ENCODE peak calls at places on chromosomes 16 and 17, in six cellular contexts. One of them, this sample, is unnamed.

GRCh38 chr16:57592591-57593003 is 35.8 kb upstream of the ADGRG1 start:
- DNase-seq in AG08396: no peak
- DNase-seq in adrenal gland: no peak
- DNase-seq in activated naive CD4-positive, alpha-beta T cell: peak
- DNase-seq in small intestine: peak
- DNase-seq in mesendoderm: no peak
- DNase-seq in this sample: no peak

GRCh38 chr17:10633738-10634379 is 23.2 kb downstream of the MYH3 start:
- DNase-seq in small intestine: no peak
- DNase-seq in mesendoderm: no peak
- DNase-seq in adrenal gland: no peak
- DNase-seq in AG08396: no peak
- DNase-seq in activated naive CD4-positive, alpha-beta T cell: no peak
- DNase-seq in this sample: no peak

GRCh38 chr17:76726766-76727718 is at the start of gene METTL23:
- DNase-seq in adrenal gland: peak
- DNase-seq in mesendoderm: peak
- DNase-seq in activated naive CD4-positive, alpha-beta T cell: peak
- DNase-seq in small intestine: peak
- DNase-seq in AG08396: peak
- DNase-seq in this sample: peak

GRCh38 chr16:87177627-87178026 is 139.6 kb downstream of the C16orf95 start:
- DNase-seq in AG08396: no peak
- DNase-seq in small intestine: no peak
- DNase-seq in adrenal gland: no peak
- DNase-seq in activated naive CD4-positive, alpha-beta T cell: no peak
- DNase-seq in mesendoderm: no peak
- DNase-seq in this sample: no peak

GRCh38 chr17:14918540-14918939 is 346.6 kb downstream of the PMP22 start:
- DNase-seq in adrenal gland: no peak
- DNase-seq in activated naive CD4-positive, alpha-beta T cell: no peak
- DNase-seq in mesendoderm: peak
- DNase-seq in AG08396: no peak
- DNase-seq in small intestine: no peak
- DNase-seq in this sample: no peak

GRCh38 chr16:57299009-57299718 is 14.7 kb upstream of the PLLP start:
- DNase-seq in activated naive CD4-positive, alpha-beta T cell: no peak
- DNase-seq in AG08396: peak
- DNase-seq in adrenal gland: peak
- DNase-seq in small intestine: no peak
- DNase-seq in mesendoderm: no peak
- DNase-seq in this sample: peak

GRCh38 chr17:49703557-49704277 is 4.0 kb downstream of the SLC35B1 start:
- DNase-seq in AG08396: peak
- DNase-seq in activated naive CD4-positive, alpha-beta T cell: no peak
- DNase-seq in adrenal gland: no peak
- DNase-seq in mesendoderm: peak
- DNase-seq in small intestine: peak
- DNase-seq in this sample: peak

GRCh38 chr16:79089735-79090284 is 510.7 kb downstream of the MAF start:
- DNase-seq in AG08396: no peak
- DNase-seq in adrenal gland: no peak
- DNase-seq in mesendoderm: no peak
- DNase-seq in activated naive CD4-positive, alpha-beta T cell: no peak
- DNase-seq in small intestine: peak
- DNase-seq in this sample: no peak

GRCh38 chr16:88468289-88469129 is 15.4 kb downstream of the ZFPM1 start:
- DNase-seq in activated naive CD4-positive, alpha-beta T cell: no peak
- DNase-seq in mesendoderm: peak
- DNase-seq in AG08396: peak
- DNase-seq in small intestine: peak
- DNase-seq in adrenal gland: no peak
- DNase-seq in this sample: peak

GRCh38 chr16:52035406-52035805 is 511.5 kb downstream of the TOX3 start:
- DNase-seq in activated naive CD4-positive, alpha-beta T cell: no peak
- DNase-seq in adrenal gland: no peak
- DNase-seq in mesendoderm: no peak
- DNase-seq in AG08396: no peak
- DNase-seq in small intestine: no peak
- DNase-seq in this sample: no peak

GRCh38 chr17:40187238-40187637 is 10.0 kb downstream of the RAPGEFL1 start:
- DNase-seq in mesendoderm: no peak
- DNase-seq in small intestine: no peak
- DNase-seq in adrenal gland: no peak
- DNase-seq in activated naive CD4-positive, alpha-beta T cell: no peak
- DNase-seq in AG08396: no peak
- DNase-seq in this sample: no peak

GRCh38 chr16:70380205-70380918 is 33.7 kb downstream of the DDX19A start:
- DNase-seq in mesendoderm: peak
- DNase-seq in AG08396: peak
- DNase-seq in activated naive CD4-positive, alpha-beta T cell: peak
- DNase-seq in small intestine: peak
- DNase-seq in adrenal gland: peak
- DNase-seq in this sample: peak

GRCh38 chr16:49486350-49486749 is 112.7 kb downstream of the C16orf78 start:
- DNase-seq in adrenal gland: no peak
- DNase-seq in activated naive CD4-positive, alpha-beta T cell: no peak
- DNase-seq in small intestine: no peak
- DNase-seq in mesendoderm: no peak
- DNase-seq in AG08396: no peak
- DNase-seq in this sample: no peak

GRCh38 chr17:80676096-80676466 is 131.4 kb downstream of the RPTOR start:
- DNase-seq in adrenal gland: no peak
- DNase-seq in small intestine: no peak
- DNase-seq in mesendoderm: no peak
- DNase-seq in activated naive CD4-positive, alpha-beta T cell: no peak
- DNase-seq in AG08396: no peak
- DNase-seq in this sample: no peak

GRCh38 chr16:67206838-67207115 is 7.8 kb downstream of the ELMO3 start:
- DNase-seq in adrenal gland: no peak
- DNase-seq in activated naive CD4-positive, alpha-beta T cell: no peak
- DNase-seq in AG08396: no peak
- DNase-seq in mesendoderm: peak
- DNase-seq in small intestine: no peak
- DNase-seq in this sample: no peak